ENCODE peak calls at places on chromosomes 11 and 22, in six cellular contexts. P is heart left ventricle, M is fibroblast of pulmonary artery, H is IMR-90, U is mesothelial cell of epicardium, V is left lung. A is an unnamed sample.
A peak's percentile ranks its signal among the peaks of the same experiment; 100 is the strongest.

GRCh38 chr11:84498016-84498415 is 1129.1 kb downstream of the DLG2 start:
- DNase-seq in P (no peak), M (peak; percentile 90), H (no peak), U (no peak), V (no peak), A (no peak)

GRCh38 chr22:49964493-49965290 is 4.1 kb downstream of the PIM3 start:
- DNase-seq in P (peak; percentile 16), M (no peak), H (no peak), U (no peak), V (peak; percentile 74), A (peak; percentile 16)

GRCh38 chr22:17724678-17725464 is 49.4 kb downstream of the BID start:
- DNase-seq in P (no peak), M (no peak), H (no peak), U (no peak), V (no peak), A (no peak)

GRCh38 chr11:26949846-26950245 is 44.1 kb upstream of the FIBIN start:
- DNase-seq in P (no peak), M (peak; percentile 27), H (peak; percentile 58), U (no peak), V (no peak), A (no peak)

GRCh38 chr22:49199224-49199623 is 628.4 kb downstream of the BRD1 start:
- DNase-seq in P (no peak), M (no peak), H (no peak), U (peak; percentile 4), V (no peak), A (no peak)

GRCh38 chr11:14773755-14774154 is 118.3 kb downstream of the CYP2R1 start:
- DNase-seq in P (no peak), M (peak; percentile 37), H (peak; percentile 0), U (no peak), V (no peak), A (no peak)

GRCh38 chr11:114774599-114775365 is 96.5 kb downstream of the NXPE2 start:
- DNase-seq in P (peak; percentile 21), M (peak; percentile 8), H (peak; percentile 46), U (peak; percentile 52), V (no peak), A (no peak)

GRCh38 chr11:19275496-19275895 is 34.8 kb upstream of the E2F8 start:
- DNase-seq in P (no peak), M (no peak), H (no peak), U (no peak), V (no peak), A (no peak)

GRCh38 chr22:42287174-42287890 is 16.9 kb upstream of the TCF20 start:
- DNase-seq in P (no peak), M (no peak), H (no peak), U (no peak), V (no peak), A (no peak)

GRCh38 chr22:37448521-37449150 is 21.4 kb upstream of the ELFN2 start:
- DNase-seq in P (no peak), M (no peak), H (no peak), U (no peak), V (peak; percentile 37), A (no peak)

GRCh38 chr11:44780940-44781631 is 54.3 kb downstream of the TSPAN18 start:
- DNase-seq in P (peak; percentile 54), M (peak; percentile 74), H (peak; percentile 50), U (no peak), V (no peak), A (no peak)

GRCh38 chr11:3160252-3161031 is 4.7 kb downstream of the OSBPL5 start:
- DNase-seq in P (peak; percentile 88), M (peak; percentile 92), H (peak; percentile 92), U (peak; percentile 67), V (peak; percentile 92), A (no peak)

GRCh38 chr22:37893583-37893983 is 12.5 kb upstream of the MICALL1 start:
- DNase-seq in P (no peak), M (no peak), H (no peak), U (no peak), V (no peak), A (no peak)

GRCh38 chr22:36433318-36434231 is 45.8 kb upstream of the MYH9 start:
- DNase-seq in P (no peak), M (no peak), H (no peak), U (no peak), V (no peak), A (no peak)

GRCh38 chr11:100445231-100445735 is 241.8 kb upstream of the ARHGAP42 start:
- DNase-seq in P (peak; percentile 40), M (peak; percentile 23), H (no peak), U (no peak), V (no peak), A (no peak)

GRCh38 chr11:59759900-59760299 is 4.7 kb downstream of the STX3 start:
- DNase-seq in P (no peak), M (no peak), H (no peak), U (no peak), V (no peak), A (no peak)

GRCh38 chr11:110428956-110429613 is 663 bp upstream of the FDX1 start:
- DNase-seq in P (no peak), M (no peak), H (no peak), U (no peak), V (no peak), A (no peak)

GRCh38 chr11:112454841-112455240 is 194.2 kb upstream of the PLET1 start:
- DNase-seq in P (no peak), M (no peak), H (no peak), U (no peak), V (no peak), A (no peak)

GRCh38 chr22:28297504-28297903 is 378.4 kb upstream of the PITPNB start:
- DNase-seq in P (no peak), M (no peak), H (peak; percentile 2), U (no peak), V (no peak), A (no peak)

GRCh38 chr22:28474248-28474647 is 205.4 kb downstream of the TTC28 start:
- DNase-seq in P (no peak), M (no peak), H (no peak), U (no peak), V (no peak), A (no peak)

GRCh38 chr11:30889116-30889765 is 303.1 kb upstream of the MPPED2 start:
- DNase-seq in P (no peak), M (peak; percentile 22), H (peak; percentile 45), U (no peak), V (no peak), A (no peak)

GRCh38 chr22:43885319-43885671 is 6.5 kb downstream of the PNPLA5 start:
- DNase-seq in P (no peak), M (no peak), H (no peak), U (no peak), V (peak; percentile 40), A (no peak)
- TF ChIP-seq CTCF in P (no peak), M (no peak), H (no peak), U (peak; percentile 8), V (no peak), A (no peak)

DNA sequence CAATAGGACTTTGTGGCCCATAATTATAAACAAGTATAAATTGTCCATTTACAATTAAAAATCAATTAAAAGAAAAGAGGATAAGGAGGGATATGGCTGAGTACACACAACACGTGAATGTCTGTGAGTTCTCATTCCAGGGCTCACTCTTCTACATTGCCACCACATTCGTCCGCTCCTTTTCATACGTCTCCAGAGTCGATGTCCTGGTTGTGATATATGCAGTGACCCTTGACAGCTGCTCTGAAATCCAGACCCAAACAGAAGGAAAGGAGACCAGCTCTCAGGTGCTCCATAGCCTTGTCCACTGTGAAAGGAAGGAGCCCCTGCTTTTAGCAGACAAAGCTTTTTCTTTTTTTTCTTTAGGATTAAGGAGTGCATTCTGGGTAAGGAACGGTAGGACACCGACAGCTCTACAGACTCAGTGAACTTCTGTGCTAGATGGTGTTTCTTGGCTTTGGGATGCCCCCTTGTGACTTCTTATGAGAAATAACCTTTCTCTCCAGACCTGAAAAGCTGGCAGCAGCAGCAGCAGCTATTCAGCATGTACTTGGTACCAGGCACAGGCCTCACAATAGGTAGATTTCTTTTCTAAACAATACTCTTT is 19.7 kb upstream of the DNAJB13 start:
- DNase-seq in P (no peak), M (peak; percentile 91), H (peak; percentile 84), U (no peak), V (no peak), A (no peak)
- TF ChIP-seq CTCF in P (peak; percentile 13), M (peak; percentile 53), H (peak; percentile 64), U (no peak), V (no peak), A (no peak)

GRCh38 chr11:12235549-12235944 is 125.2 kb downstream of the MICAL2 start:
- DNase-seq in P (no peak), M (peak; percentile 40), H (peak; percentile 34), U (no peak), V (no peak), A (no peak)
- TF ChIP-seq CTCF in P (no peak), M (no peak), H (peak; percentile 17), U (no peak), V (no peak), A (no peak)

DNA sequence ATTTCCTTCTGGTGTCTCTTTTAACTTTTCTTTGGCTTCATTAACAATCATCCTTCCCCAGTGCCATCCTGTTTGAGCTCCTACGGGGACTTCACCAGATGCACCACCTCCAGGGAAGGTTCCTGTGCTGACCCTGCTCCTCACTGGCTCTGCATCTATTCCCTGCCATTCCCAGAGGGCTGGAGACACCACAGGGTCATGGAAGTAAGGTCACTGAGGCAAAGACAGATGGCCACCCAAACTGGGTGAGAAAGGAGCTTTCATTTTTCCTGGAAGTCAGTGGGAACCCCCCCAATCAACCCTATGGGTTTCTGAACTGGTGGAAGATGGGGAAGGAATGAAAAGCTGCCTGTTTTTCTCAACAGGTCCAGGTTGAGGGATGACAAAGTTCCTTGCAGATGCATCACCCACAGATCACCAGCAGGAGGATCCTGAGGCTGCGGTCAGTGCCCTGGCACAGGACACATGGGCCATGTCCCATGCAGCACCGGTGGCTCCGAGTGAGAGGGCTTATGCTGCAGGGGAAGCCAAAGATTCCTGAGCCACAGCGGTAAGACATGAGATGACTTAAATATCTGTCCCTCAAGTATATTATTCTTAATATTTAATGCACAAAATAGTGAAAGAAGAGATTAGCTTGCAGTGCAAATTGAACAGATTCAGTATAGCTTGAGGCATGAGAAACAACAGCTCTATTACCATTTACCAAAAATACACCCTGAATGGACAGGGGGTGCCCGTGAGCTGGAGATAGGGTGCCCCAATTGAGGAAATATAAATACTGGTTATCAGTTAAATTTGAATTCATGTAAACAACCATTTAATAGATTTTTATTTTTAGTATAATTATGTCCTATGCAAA is 73.0 kb upstream of the VPREB1 start:
- DNase-seq in P (no peak), M (peak; percentile 6), H (no peak), U (no peak), V (no peak), A (no peak)
- TF ChIP-seq CTCF in P (no peak), M (peak; percentile 38), H (peak; percentile 9), U (peak; percentile 55), V (no peak), A (no peak)